ENCODE peak calls at places on chromosome 13, in four cellular contexts. V is mesenchymal stem cell; J is activated T-helper 1 cell treated with anti-CD3 and anti-CD28 coated beads, Interleukin-2, amount 50 U/mL, for 16 hours; Z is AG09319. E is an unnamed sample.

GRCh38 chr13:37134411-37135041 is 29.1 kb upstream of the CSNK1A1L start:
- DNase-seq in V (peak), J (no peak), Z (no peak), E (no peak)

GRCh38 chr13:107231941-107232340 is 664.0 kb upstream of the ARGLU1 start:
- DNase-seq in V (no peak), J (no peak), Z (no peak), E (no peak)

GRCh38 chr13:41905600-41906254 is 55.2 kb downstream of the VWA8 start:
- DNase-seq in V (peak), J (no peak), Z (peak), E (no peak)

GRCh38 chr13:25886438-25887214 is 165.2 kb downstream of the SHISA2 start:
- DNase-seq in V (peak), J (no peak), Z (peak), E (no peak)

GRCh38 chr13:59531571-59532091 is 632.1 kb downstream of the DIAPH3 start:
- DNase-seq in V (peak), J (no peak), Z (peak), E (peak)

GRCh38 chr13:103878891-103879605 is 812.8 kb upstream of the SLC10A2 start:
- DNase-seq in V (no peak), J (no peak), Z (no peak), E (no peak)

GRCh38 chr13:49455016-49455398 is 10.9 kb downstream of the SETDB2 start:
- DNase-seq in V (no peak), J (no peak), Z (no peak), E (no peak)

GRCh38 chr13:113862766-113863510 is 938 bp downstream of the GAS6 start:
- DNase-seq in V (peak), J (no peak), Z (no peak), E (no peak)

GRCh38 chr13:102317593-102317992 is 84.3 kb downstream of the FGF14 start:
- DNase-seq in V (peak), J (no peak), Z (no peak), E (no peak)

GRCh38 chr13:31044658-31045620 is 112.5 kb downstream of the TEX26 start:
- DNase-seq in V (peak), J (peak), Z (no peak), E (no peak)

GRCh38 chr13:92510416-92510815 is 716.2 kb upstream of the GPC6 start:
- DNase-seq in V (peak), J (no peak), Z (no peak), E (no peak)

GRCh38 chr13:60165391-60166099 is 1.8 kb upstream of the DIAPH3 start:
- DNase-seq in V (no peak), J (no peak), Z (no peak), E (no peak)

GRCh38 chr13:32429406-32429909 is 1.5 kb upstream of the N4BP2L1 start:
- DNase-seq in V (no peak), J (no peak), Z (no peak), E (no peak)

GRCh38 chr13:46403851-46404731 is 17.0 kb upstream of the RUBCNL start:
- DNase-seq in V (peak), J (no peak), Z (no peak), E (peak)

GRCh38 chr13:22655106-22655852 is 525.5 kb upstream of the SGCG start:
- DNase-seq in V (no peak), J (no peak), Z (no peak), E (no peak)

GRCh38 chr13:43077906-43078305 is 54.5 kb downstream of the DNAJC15 start:
- DNase-seq in V (no peak), J (no peak), Z (no peak), E (no peak)

GRCh38 chr13:109199280-109199679 is 569.9 kb downstream of the MYO16 start:
- DNase-seq in V (peak), J (no peak), Z (no peak), E (no peak)

GRCh38 chr13:30159446-30159839 is 147.9 kb downstream of the KATNAL1 start:
- DNase-seq in V (peak), J (no peak), Z (no peak), E (no peak)

GRCh38 chr13:36084131-36084530 is 47.1 kb downstream of the DCLK1 start:
- DNase-seq in V (no peak), J (no peak), Z (no peak), E (no peak)

GRCh38 chr13:29849731-29850212 is 645 bp downstream of the UBL3 start:
- DNase-seq in V (peak), J (no peak), Z (no peak), E (no peak)

GRCh38 chr13:85825454-85825853 is 26.2 kb upstream of the SLITRK6 start:
- DNase-seq in V (peak), J (no peak), Z (no peak), E (no peak)

GRCh38 chr13:41608111-41608510 is 150.8 kb downstream of the RGCC start:
- DNase-seq in V (no peak), J (no peak), Z (peak), E (no peak)

GRCh38 chr13:81697826-81698225 is 1356.9 kb upstream of the SPRY2 start:
- DNase-seq in V (no peak), J (no peak), Z (no peak), E (no peak)

GRCh38 chr13:24693862-24694471 is 13.8 kb downstream of the ATP12A start:
- DNase-seq in V (peak), J (no peak), Z (no peak), E (no peak)

GRCh38 chr13:43693639-43694038 is 93.1 kb downstream of the ENOX1 start:
- DNase-seq in V (no peak), J (no peak), Z (no peak), E (no peak)

GRCh38 chr13:47555235-47555634 is 445.8 kb downstream of the SUCLA2 start:
- DNase-seq in V (peak), J (no peak), Z (no peak), E (no peak)

GRCh38 chr13:97306646-97307045 is 84.5 kb downstream of the MBNL2 start:
- DNase-seq in V (no peak), J (no peak), Z (no peak), E (no peak)

E was measured in GF-D8.